ENCODE peak calls at places on chromosomes 12 and 14, in six cellular contexts. One of them, this sample, is unnamed.

GRCh38 chr12:18864900-18865561 is 127.1 kb downstream of the CAPZA3 start:
- DNase-seq in NCI-H1092: no peak
- DNase-seq in T-helper 17 cell: no peak
- DNase-seq in posterior vena cava: no peak
- DNase-seq in posterior cingulate gyrus: no peak
- DNase-seq in HuH-7.5: no peak
- DNase-seq in this sample: peak

GRCh38 chr14:22865424-22866215 is 5.9 kb upstream of the LRP10 start:
- DNase-seq in posterior vena cava: peak
- DNase-seq in HuH-7.5: no peak
- DNase-seq in T-helper 17 cell: no peak
- DNase-seq in posterior cingulate gyrus: no peak
- DNase-seq in NCI-H1092: no peak
- DNase-seq in this sample: peak

GRCh38 chr12:52082988-52083637 is 3.6 kb downstream of the SMIM41 start:
- DNase-seq in NCI-H1092: peak
- DNase-seq in T-helper 17 cell: peak
- DNase-seq in posterior cingulate gyrus: no peak
- DNase-seq in posterior vena cava: peak
- DNase-seq in HuH-7.5: peak
- DNase-seq in this sample: peak

GRCh38 chr12:65470261-65470660 is 191.8 kb downstream of the MSRB3 start:
- DNase-seq in posterior cingulate gyrus: no peak
- DNase-seq in posterior vena cava: no peak
- DNase-seq in T-helper 17 cell: no peak
- DNase-seq in HuH-7.5: no peak
- DNase-seq in NCI-H1092: no peak
- DNase-seq in this sample: no peak

GRCh38 chr12:116200812-116201211 is 76.7 kb downstream of the MED13L start:
- DNase-seq in posterior vena cava: no peak
- DNase-seq in posterior cingulate gyrus: no peak
- DNase-seq in NCI-H1092: no peak
- DNase-seq in HuH-7.5: no peak
- DNase-seq in T-helper 17 cell: no peak
- DNase-seq in this sample: peak

GRCh38 chr12:28550757-28551381 is 360.6 kb downstream of the CCDC91 start:
- DNase-seq in HuH-7.5: no peak
- DNase-seq in posterior cingulate gyrus: no peak
- DNase-seq in T-helper 17 cell: no peak
- DNase-seq in NCI-H1092: no peak
- DNase-seq in posterior vena cava: no peak
- DNase-seq in this sample: no peak

GRCh38 chr12:63103489-63104131 is 47.4 kb downstream of the AVPR1A start:
- DNase-seq in HuH-7.5: no peak
- DNase-seq in posterior vena cava: no peak
- DNase-seq in NCI-H1092: no peak
- DNase-seq in T-helper 17 cell: no peak
- DNase-seq in posterior cingulate gyrus: no peak
- DNase-seq in this sample: peak

GRCh38 chr14:65999865-66000264 is 486.3 kb upstream of the CCDC196 start:
- DNase-seq in HuH-7.5: no peak
- DNase-seq in posterior cingulate gyrus: no peak
- DNase-seq in T-helper 17 cell: no peak
- DNase-seq in NCI-H1092: no peak
- DNase-seq in posterior vena cava: no peak
- DNase-seq in this sample: no peak

GRCh38 chr12:122732170-122732569 is 1.5 kb upstream of the HCAR1 start:
- DNase-seq in HuH-7.5: no peak
- DNase-seq in posterior cingulate gyrus: no peak
- DNase-seq in T-helper 17 cell: no peak
- DNase-seq in NCI-H1092: no peak
- DNase-seq in posterior vena cava: peak
- DNase-seq in this sample: no peak

GRCh38 chr12:132622437-132623071 is 4.0 kb downstream of the P2RX2 start:
- DNase-seq in NCI-H1092: no peak
- DNase-seq in T-helper 17 cell: no peak
- DNase-seq in posterior vena cava: no peak
- DNase-seq in posterior cingulate gyrus: no peak
- DNase-seq in HuH-7.5: no peak
- DNase-seq in this sample: no peak

GRCh38 chr12:52390739-52391617 is 5.5 kb upstream of the KRT84 start:
- DNase-seq in posterior vena cava: no peak
- DNase-seq in HuH-7.5: peak
- DNase-seq in posterior cingulate gyrus: no peak
- DNase-seq in NCI-H1092: no peak
- DNase-seq in T-helper 17 cell: no peak
- DNase-seq in this sample: peak

GRCh38 chr14:81474685-81475324 is 58.8 kb downstream of the SEL1L start:
- DNase-seq in posterior cingulate gyrus: no peak
- DNase-seq in posterior vena cava: no peak
- DNase-seq in HuH-7.5: no peak
- DNase-seq in T-helper 17 cell: no peak
- DNase-seq in NCI-H1092: no peak
- DNase-seq in this sample: no peak

GRCh38 chr12:2284321-2284813 is 231.6 kb downstream of the CACNA1C start:
- DNase-seq in posterior cingulate gyrus: no peak
- DNase-seq in HuH-7.5: no peak
- DNase-seq in T-helper 17 cell: no peak
- DNase-seq in NCI-H1092: no peak
- DNase-seq in posterior vena cava: peak
- DNase-seq in this sample: no peak

GRCh38 chr12:26196424-26196722 is 1.0 kb downstream of the SSPN start:
- DNase-seq in NCI-H1092: no peak
- DNase-seq in posterior cingulate gyrus: no peak
- DNase-seq in posterior vena cava: no peak
- DNase-seq in T-helper 17 cell: no peak
- DNase-seq in HuH-7.5: no peak
- DNase-seq in this sample: no peak